ENCODE peak calls at places on chromosomes 13 and 19, in six cellular contexts. F, Y, A, J, N and G are unnamed samples.

GRCh38 chr19:1758231-1758577 is 4.9 kb downstream of the ONECUT3 start:
- DNase-seq in J (no peak), Y (no peak), A (no peak), N (no peak), F (no peak), G (no peak)

GRCh38 chr19:4851551-4852290 is 15.7 kb downstream of the PLIN3 start:
- DNase-seq in A (peak), J (peak), F (peak), Y (peak), N (peak), G (peak)

GRCh38 chr19:54133312-54133956 is 4.1 kb upstream of the CNOT3 start:
- DNase-seq in A (no peak), N (no peak), F (peak), J (no peak), Y (peak), G (no peak)

GRCh38 chr13:23579886-23580706 is 9.9 kb downstream of the TNFRSF19 start:
- DNase-seq in F (peak), J (peak), N (no peak), A (no peak), Y (no peak), G (no peak)

GRCh38 chr13:52845334-52845761 is 3.1 kb downstream of the PCDH8 start:
- DNase-seq in Y (peak), F (no peak), A (peak), J (no peak), N (no peak), G (no peak)

GRCh38 chr13:108595416-108596257 is 33.8 kb upstream of the MYO16 start:
- DNase-seq in Y (no peak), F (no peak), A (no peak), N (no peak), J (no peak), G (no peak)

GRCh38 chr13:44273991-44274810 is 99.4 kb upstream of the SERP2 start:
- DNase-seq in N (peak), F (peak), J (peak), A (no peak), Y (peak), G (no peak)

GRCh38 chr19:32870981-32871451 is 1.4 kb upstream of the SLC7A9 start:
- DNase-seq in J (no peak), N (no peak), F (no peak), Y (no peak), A (no peak), G (no peak)

GRCh38 chr13:21043898-21044297 is 17.5 kb downstream of the LATS2 start:
- DNase-seq in F (peak), J (peak), N (no peak), A (no peak), Y (no peak), G (no peak)
- H3K27ac ChIP-seq in F (peak), J (peak), N (peak), A (peak), Y (no peak), G (peak)

DNA sequence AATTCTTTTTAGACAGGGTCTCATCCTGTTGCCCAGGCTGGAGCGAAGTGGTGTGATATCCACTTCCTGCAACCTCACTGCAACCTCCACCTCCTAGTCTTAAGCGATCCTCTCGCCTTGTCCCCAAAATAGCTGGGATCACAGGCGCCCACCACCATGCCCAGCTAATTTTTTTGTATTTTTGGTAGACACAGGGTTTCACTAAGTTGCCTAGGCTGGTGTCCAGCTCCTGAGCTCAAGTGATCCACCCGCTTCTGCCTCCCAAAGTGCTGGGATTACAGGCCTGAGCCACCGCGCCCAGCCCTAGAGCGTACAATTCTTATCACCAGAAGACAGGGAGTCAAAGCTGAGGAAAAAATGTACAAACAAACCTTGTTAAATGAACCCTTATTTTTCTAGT is 4.5 kb upstream of the ELOF1 start:
- DNase-seq in Y (no peak), F (no peak), A (no peak), N (no peak), J (no peak), G (no peak)
- H3K4me3 ChIP-seq in Y (no peak), F (no peak), A (no peak), N (no peak), J (no peak), G (no peak)

GRCh38 chr13:40290758-40291157 is 375.7 kb downstream of the FOXO1 start:
- DNase-seq in N (no peak), A (no peak), J (no peak), F (no peak), Y (no peak), G (no peak)
- H3K27ac ChIP-seq in N (no peak), A (no peak), J (no peak), F (no peak), Y (no peak), G (no peak)

DNA sequence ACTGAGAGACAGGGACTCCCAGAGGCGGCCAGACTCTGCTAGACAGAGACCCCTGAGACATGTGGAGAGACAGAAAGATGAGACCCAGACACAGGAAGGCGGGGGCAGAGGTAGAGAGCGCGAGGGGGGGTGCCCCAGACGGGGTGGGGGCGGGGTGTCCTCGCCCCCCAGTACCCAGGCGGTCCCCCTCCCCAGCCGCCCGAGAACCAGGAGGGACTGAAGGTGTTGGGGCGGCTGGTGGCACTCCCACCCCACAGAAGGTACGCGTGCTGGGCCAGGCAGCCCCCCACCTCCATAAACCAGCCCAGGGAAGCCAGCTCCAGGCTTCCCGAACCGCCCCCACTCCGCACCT is 336 bp downstream of the SLC8A2 start:
- DNase-seq in Y (no peak), J (no peak), F (no peak), N (no peak), A (no peak), G (no peak)
- H3K4me3 ChIP-seq in Y (no peak), J (no peak), F (peak), N (peak), A (peak), G (no peak)

DNA sequence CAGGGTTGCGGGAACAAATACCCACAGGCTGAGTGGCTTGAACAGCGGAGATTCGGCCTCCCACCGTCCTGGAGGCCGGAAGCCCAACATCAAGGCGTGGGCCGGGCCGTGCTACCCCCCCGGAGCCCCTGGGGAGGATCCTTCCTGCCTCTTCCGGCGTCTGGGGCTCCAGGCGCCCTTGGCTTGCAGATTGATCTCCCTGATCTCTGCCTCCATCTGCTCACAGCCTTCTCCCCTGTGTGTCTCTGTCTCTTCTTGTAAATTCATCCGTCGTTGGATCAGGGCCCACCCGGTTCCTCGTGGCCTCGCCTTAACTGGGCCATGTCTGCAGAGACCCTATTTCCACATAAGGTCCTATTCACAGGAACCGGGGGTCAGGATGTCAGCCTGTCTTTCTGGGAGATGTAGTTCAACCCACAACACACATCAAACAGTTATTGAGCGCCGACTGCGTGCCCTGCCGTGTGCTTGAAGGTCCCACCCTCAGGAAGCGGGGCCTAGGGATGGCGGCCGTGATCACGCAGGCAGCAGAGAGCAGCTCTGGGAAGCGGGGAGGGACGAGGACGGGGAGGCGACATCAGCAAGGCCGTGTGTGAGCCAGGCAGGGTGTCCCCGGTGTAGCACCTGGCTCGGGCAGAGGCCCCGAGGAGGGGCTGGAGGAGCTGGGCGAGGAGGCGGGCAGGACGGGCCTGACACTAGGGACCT is 21.3 kb downstream of the HCN2 start:
- DNase-seq in Y (peak), N (no peak), J (peak), A (peak), F (peak), G (peak)
- H3K27ac ChIP-seq in Y (peak), N (no peak), J (peak), A (peak), F (no peak), G (no peak)

GRCh38 chr19:47158879-47159509 is 28.4 kb downstream of the SAE1 start:
- DNase-seq in Y (no peak), A (no peak), F (peak), N (no peak), J (no peak), G (no peak)
- H3K4me3 ChIP-seq in Y (no peak), A (no peak), F (no peak), N (no peak), J (no peak), G (peak)

GRCh38 chr13:50693755-50694154 is 149.7 kb downstream of the DLEU7 start:
- DNase-seq in A (no peak), J (no peak), F (peak), Y (no peak), N (no peak), G (no peak)

GRCh38 chr13:50701469-50701868 is 142.0 kb downstream of the DLEU7 start:
- DNase-seq in Y (no peak), A (no peak), F (no peak), N (no peak), J (no peak), G (no peak)

GRCh38 chr13:50700664-50701266 is 142.7 kb downstream of the DLEU7 start:
- DNase-seq in N (no peak), A (no peak), J (no peak), Y (no peak), F (no peak), G (no peak)

GRCh38 chr13:50699874-50700663 is 143.4 kb downstream of the DLEU7 start:
- DNase-seq in J (peak), A (no peak), N (no peak), F (no peak), Y (no peak), G (no peak)

GRCh38 chr13:50697746-50698526 is 145.6 kb downstream of the DLEU7 start:
- DNase-seq in J (no peak), F (no peak), Y (no peak), A (no peak), N (no peak), G (no peak)
- H3K27ac ChIP-seq in J (no peak), F (no peak), Y (no peak), A (no peak), N (no peak), G (no peak)

DNA sequence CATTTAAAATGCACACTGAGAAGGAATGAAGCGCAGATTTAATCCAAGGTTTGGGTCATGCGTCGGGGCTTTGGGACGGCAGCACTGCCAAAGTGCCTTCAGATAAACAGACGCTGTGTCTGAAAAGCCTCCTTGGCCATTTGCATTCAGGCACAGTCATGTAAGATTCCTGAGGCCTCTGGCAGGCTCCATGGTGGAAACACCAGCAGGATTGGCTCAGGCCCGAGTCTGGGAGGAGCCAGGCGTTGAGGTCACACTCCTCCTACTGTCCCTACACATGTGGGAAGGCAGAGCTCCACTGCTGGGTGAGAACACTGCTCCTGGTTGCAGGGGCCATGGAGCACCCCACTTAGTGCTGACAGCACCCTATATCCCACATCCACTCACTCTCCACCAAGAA is 113.3 kb upstream of the KL start:
- DNase-seq in Y (no peak), A (no peak), N (peak), J (peak), F (peak), G (peak)
- H3K4me3 ChIP-seq in Y (no peak), A (no peak), N (no peak), J (no peak), F (no peak), G (peak)

GRCh38 chr19:47310323-47310722 is 662 bp downstream of the C5AR1 start:
- DNase-seq in A (no peak), N (no peak), J (no peak), Y (no peak), F (no peak), G (no peak)

GRCh38 chr19:47309608-47310007 is at the start of gene C5AR1:
- DNase-seq in Y (peak), N (no peak), A (no peak), J (no peak), F (no peak), G (no peak)

GRCh38 chr19:47309038-47309437 is 623 bp upstream of the C5AR1 start:
- DNase-seq in F (peak), A (no peak), Y (peak), J (peak), N (no peak), G (no peak)

GRCh38 chr19:47305309-47305751 is 4.3 kb upstream of the C5AR1 start:
- DNase-seq in A (peak), J (peak), N (peak), F (peak), Y (peak), G (peak)

DNA sequence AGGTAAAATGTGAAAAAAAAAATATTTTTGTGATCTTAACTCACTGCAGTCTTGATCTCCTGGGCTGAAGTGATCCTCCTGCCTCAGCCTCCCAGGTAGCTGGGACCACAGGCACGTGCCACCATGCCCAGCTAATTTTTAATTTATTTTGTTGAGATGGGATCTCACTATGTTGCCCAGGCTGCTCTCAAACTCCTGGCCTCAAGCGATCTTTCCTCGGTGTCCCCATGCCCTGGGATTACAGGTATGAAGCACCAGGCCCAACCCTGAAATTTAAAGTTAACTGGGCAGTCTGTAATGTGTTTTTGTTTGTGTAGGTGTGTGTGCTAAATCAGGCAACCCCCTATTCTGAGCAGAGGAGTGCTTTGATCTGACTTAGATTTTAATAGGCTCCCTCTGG is 3.4 kb upstream of the C5AR1 start:
- DNase-seq in F (no peak), J (no peak), A (no peak), Y (no peak), N (no peak), G (no peak)
- H3K27ac ChIP-seq in F (no peak), J (no peak), A (no peak), Y (no peak), N (no peak), G (no peak)

GRCh38 chr19:6272913-6273600 is 6.7 kb downstream of the MLLT1 start:
- DNase-seq in Y (no peak), N (no peak), F (no peak), J (no peak), A (no peak), G (no peak)
- H3K4me3 ChIP-seq in Y (no peak), N (no peak), F (no peak), J (peak), A (no peak), G (peak)